ENCODE peak calls at places on chromosomes 12 and 14, in ten cellular contexts. E is AG04450, W is SJSA1, Y is vagina, V is K562, X is DND-41, P is brain microvascular endothelial cell, I is stomach, K is tibial nerve, D is spleen. T is an unnamed sample.

GRCh38 chr12:95326450-95326849 is 108.8 kb downstream of the VEZT start:
- DNase-seq in E (no peak), W (no peak), Y (no peak), V (no peak), X (no peak), P (no peak), I (no peak), K (no peak), D (no peak), T (no peak)

GRCh38 chr14:92108345-92109254 is 2.2 kb upstream of the ATXN3 start:
- DNase-seq in E (no peak), W (no peak), Y (no peak), V (no peak), X (peak; percentile 29), P (no peak), I (no peak), K (no peak), D (no peak), T (no peak)

GRCh38 chr12:2431810-2432209 is 363.0 kb upstream of the FKBP4 start:
- DNase-seq in E (no peak), W (no peak), Y (no peak), V (no peak), X (no peak), P (no peak), I (no peak), K (no peak), D (no peak), T (no peak)

GRCh38 chr14:42992930-42993329 is 1386.3 kb downstream of the LRFN5 start:
- DNase-seq in E (no peak), W (no peak), Y (no peak), V (no peak), X (no peak), P (no peak), I (no peak), K (no peak), D (no peak), T (no peak)

GRCh38 chr12:4743046-4743445 is 22.8 kb downstream of the GALNT8 start:
- DNase-seq in E (no peak), W (no peak), Y (no peak), V (no peak), X (no peak), P (no peak), I (no peak), K (no peak), D (no peak), T (no peak)

GRCh38 chr12:45464699-45465098 is 248.8 kb downstream of the ANO6 start:
- DNase-seq in E (no peak), W (no peak), Y (no peak), V (no peak), X (no peak), P (no peak), I (no peak), K (no peak), D (no peak), T (no peak)

GRCh38 chr12:60402996-60403395 is 807.2 kb downstream of the SLC16A7 start:
- DNase-seq in E (no peak), W (no peak), Y (no peak), V (no peak), X (no peak), P (no peak), I (no peak), K (no peak), D (no peak), T (no peak)

GRCh38 chr14:74636424-74637183 is 24.6 kb upstream of the LTBP2 start:
- DNase-seq in E (no peak), W (no peak), Y (no peak), V (no peak), X (no peak), P (no peak), I (no peak), K (no peak), D (peak; percentile 58), T (no peak)

GRCh38 chr12:32789446-32789845 is 33.7 kb upstream of the YARS2 start:
- DNase-seq in E (no peak), W (no peak), Y (no peak), V (no peak), X (no peak), P (no peak), I (no peak), K (no peak), D (no peak), T (no peak)

GRCh38 chr12:116298578-116298977 is 21.1 kb upstream of the MED13L start:
- DNase-seq in E (no peak), W (no peak), Y (no peak), V (no peak), X (no peak), P (no peak), I (no peak), K (no peak), D (no peak), T (no peak)

GRCh38 chr12:120646044-120646443 is 5.6 kb downstream of the CABP1 start:
- DNase-seq in E (no peak), W (no peak), Y (no peak), V (no peak), X (no peak), P (no peak), I (no peak), K (no peak), D (no peak), T (no peak)

GRCh38 chr14:100032749-100033148 is 32.5 kb upstream of the EVL start:
- DNase-seq in E (no peak), W (no peak), Y (no peak), V (no peak), X (no peak), P (no peak), I (no peak), K (no peak), D (no peak), T (no peak)

GRCh38 chr14:55938249-55938791 is 179.9 kb upstream of the PELI2 start:
- DNase-seq in E (peak; percentile 2), W (no peak), Y (no peak), V (no peak), X (no peak), P (no peak), I (peak; percentile 58), K (no peak), D (no peak), T (peak; percentile 54)

GRCh38 chr12:120317258-120318105 is 10.1 kb downstream of the PLA2G1B start:
- DNase-seq in E (peak; percentile 97), W (peak; percentile 99), Y (peak; percentile 100), V (peak; percentile 99), X (peak; percentile 100), P (peak; percentile 100), I (peak; percentile 99), K (peak; percentile 100), D (peak; percentile 99), T (peak; percentile 100)

GRCh38 chr12:3964404-3964803 is 91.2 kb upstream of the PARP11 start:
- DNase-seq in E (no peak), W (peak; percentile 33), Y (no peak), V (peak; percentile 22), X (no peak), P (no peak), I (no peak), K (no peak), D (no peak), T (no peak)

GRCh38 chr12:113402586-113403260 is 964 bp downstream of the SDS start:
- DNase-seq in E (no peak), W (no peak), Y (no peak), V (no peak), X (no peak), P (no peak), I (no peak), K (no peak), D (no peak), T (no peak)

GRCh38 chr12:113409462-113410124 is 5.9 kb upstream of the SDS start:
- DNase-seq in E (no peak), W (no peak), Y (no peak), V (no peak), X (no peak), P (no peak), I (no peak), K (no peak), D (no peak), T (no peak)

GRCh38 chr12:113403435-113404415 is at the start of gene SDS:
- DNase-seq in E (peak; percentile 16), W (no peak), Y (no peak), V (peak; percentile 51), X (no peak), P (no peak), I (peak; percentile 31), K (no peak), D (no peak), T (no peak)

GRCh38 chr12:113405687-113406086 is 2.0 kb upstream of the SDS start:
- DNase-seq in E (no peak), W (no peak), Y (no peak), V (no peak), X (no peak), P (no peak), I (no peak), K (no peak), D (no peak), T (no peak)

GRCh38 chr12:113407931-113408585 is 4.4 kb upstream of the SDS start:
- DNase-seq in E (no peak), W (no peak), Y (no peak), V (no peak), X (no peak), P (peak; percentile 18), I (no peak), K (no peak), D (no peak), T (no peak)
- H3K27ac ChIP-seq in E (no peak overlapping the region), W (no peak overlapping the region), Y (no peak overlapping the region), V (peak overlapping the region; percentile 71), X (no peak overlapping the region), P (no peak overlapping the region), I (no peak overlapping the region), K (no peak overlapping the region), D (no peak overlapping the region), T (no peak overlapping the region)

GRCh38 chr14:44112774-44113460 is 394.2 kb downstream of the FSCB start:
- DNase-seq in E (no peak), W (no peak), Y (no peak), V (no peak), X (no peak), P (no peak), I (no peak), K (no peak), D (no peak), T (no peak)
- H3K27ac ChIP-seq in E (no peak overlapping the region), W (no peak overlapping the region), Y (no peak overlapping the region), V (no peak overlapping the region), X (no peak overlapping the region), P (no peak overlapping the region), I (no peak overlapping the region), K (no peak overlapping the region), D (no peak overlapping the region), T (no peak overlapping the region)

DNA sequence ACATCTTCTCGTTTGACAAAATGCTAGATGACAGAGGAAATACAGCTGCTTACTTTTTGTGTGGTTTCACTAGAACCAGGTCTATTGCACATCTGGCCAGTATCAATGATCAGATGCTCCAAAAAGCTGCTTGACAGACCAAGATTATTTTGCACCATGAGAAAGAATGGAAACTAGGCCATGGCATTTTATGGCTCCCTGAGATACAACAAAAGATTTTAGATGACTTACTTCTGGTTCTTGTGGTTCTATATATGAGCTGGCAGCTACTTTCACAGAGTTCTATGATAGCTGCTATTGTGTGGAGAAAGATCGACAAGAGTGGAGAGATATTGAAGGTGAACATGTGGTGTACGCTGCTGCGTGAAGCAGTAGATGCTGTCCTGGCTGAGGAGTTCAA is 25.8 kb upstream of the PPFIBP1 start:
- DNase-seq in E (no peak), W (no peak), Y (no peak), V (no peak), X (no peak), P (no peak), I (no peak), K (no peak), D (no peak), T (no peak)
- H3K27ac ChIP-seq in E (no peak overlapping the region), W (no peak overlapping the region), Y (no peak overlapping the region), V (no peak overlapping the region), X (no peak overlapping the region), P (no peak overlapping the region), I (no peak overlapping the region), K (no peak overlapping the region), D (no peak overlapping the region), T (no peak overlapping the region)

GRCh38 chr12:93743229-93743998 is 66.2 kb downstream of the CRADD start:
- DNase-seq in E (no peak), W (no peak), Y (no peak), V (no peak), X (no peak), P (no peak), I (no peak), K (no peak), D (no peak), T (no peak)
- H3K27ac ChIP-seq in E (no peak overlapping the region), W (no peak overlapping the region), Y (peak overlapping the region; percentile 97), V (peak overlapping the region; percentile 91), X (peak overlapping the region; percentile 89), P (no peak overlapping the region), I (peak overlapping the region; percentile 91), K (peak overlapping the region; percentile 84), D (peak overlapping the region; percentile 87), T (peak overlapping the region; percentile 75)